ENCODE peak calls at places on chromosomes 6 and 20, in ten cellular contexts. W is GM03348; H is astrocyte of the cerebellum; S is stimulated activated CD4-positive, alpha-beta T cell treated with anti-CD3 and anti-CD28 coated beads, Interleukin-15, amount 100 ng/mL, for 1 hour; P is heart left ventricle; B is transverse colon; C is mesendoderm; X is dorsolateral prefrontal cortex; L is NCI-H748 treated with DMSO at 0.1 percent for 48 hours; I is NCI-H774. N is an unnamed sample.

GRCh38 chr6:36701401-36701991 is 3.9 kb downstream of the RAB44 start:
- DNase-seq in S (no peak), W (no peak), C (peak; percentile 72), P (no peak), H (no peak), L (no peak), B (no peak), I (no peak), X (no peak), N (no peak)

GRCh38 chr20:15496501-15497039 is 1076.7 kb downstream of the KIF16B start:
- DNase-seq in C (peak; percentile 24), S (no peak), I (no peak), L (no peak), W (no peak), P (no peak), B (no peak), X (no peak), H (no peak), N (no peak)

GRCh38 chr20:47982574-47983360 is 197.5 kb upstream of the SULF2 start:
- DNase-seq in H (no peak), L (no peak), S (no peak), X (no peak), I (no peak), W (no peak), C (no peak), P (no peak), B (no peak), N (no peak)

GRCh38 chr6:90156861-90157260 is 139.8 kb downstream of the BACH2 start:
- DNase-seq in X (no peak), P (no peak), B (no peak), I (no peak), C (no peak), H (no peak), S (no peak), W (no peak), L (no peak), N (no peak)

GRCh38 chr20:54766483-54766882 is 291.1 kb downstream of the DOK5 start:
- DNase-seq in C (no peak), L (no peak), H (no peak), X (no peak), I (no peak), B (no peak), S (no peak), P (no peak), W (no peak), N (no peak)

GRCh38 chr6:90221403-90221802 is 75.2 kb downstream of the BACH2 start:
- DNase-seq in I (no peak), L (no peak), X (no peak), B (no peak), C (peak; percentile 40), P (no peak), W (no peak), H (no peak), S (no peak), N (no peak)

GRCh38 chr6:3458706-3459421 is 2.0 kb upstream of the SLC22A23 start:
- DNase-seq in P (no peak), B (no peak), I (no peak), H (no peak), S (no peak), X (peak; percentile 66), W (no peak), L (no peak), C (no peak), N (no peak)

GRCh38 chr20:53735536-53736050 is 142.0 kb upstream of the ZNF217 start:
- DNase-seq in P (no peak), C (no peak), I (no peak), L (no peak), X (no peak), S (no peak), H (peak; percentile 91), B (no peak), W (peak; percentile 84), N (no peak)

GRCh38 chr6:132763269-132763668 is 5.6 kb upstream of the VNN2 start:
- DNase-seq in P (peak; percentile 19), L (no peak), C (peak; percentile 31), X (no peak), H (no peak), I (no peak), S (no peak), W (no peak), B (peak; percentile 29), N (no peak)